ENCODE peak calls at places on chromosomes 4 and X, in ten cellular contexts. X is NCI-H2227 treated with DMSO at 0.1 percent for 48 hours; T is mesendoderm; P is substantia nigra; E is HFF-Myc; J is RCC 7860; G is neural progenitor cell; I is naive thymus-derived CD8-positive, alpha-beta T cell; N is activated naive CD4-positive, alpha-beta T cell treated with anti-CD3 and anti-CD28 coated beads for 36 hours; S is LoVo. M is an unnamed sample.

GRCh38 chr4:81207793-81208192 is 7.2 kb downstream of the PRKG2 start:
- DNase-seq in X (no peak), T (no peak), P (no peak), E (no peak), J (no peak), G (no peak), I (no peak), N (no peak), S (no peak), M (no peak)

GRCh38 chr4:144223654-144224053 is 83.1 kb upstream of the GYPA start:
- DNase-seq in X (no peak), T (no peak), P (no peak), E (no peak), J (no peak), G (no peak), I (no peak), N (no peak), S (no peak), M (no peak)

GRCh38 chrX:17374619-17375360 is at the start of gene NHS:
- DNase-seq in X (peak), T (peak), P (peak), E (no peak), J (peak), G (peak), I (no peak), N (peak), S (peak), M (no peak)

GRCh38 chr4:142379277-142380051 is 466.6 kb downstream of the INPP4B start:
- DNase-seq in X (no peak), T (peak), P (no peak), E (peak), J (peak), G (no peak), I (no peak), N (no peak), S (peak), M (no peak)

GRCh38 chr4:89056953-89057398 is at the start of gene FAM13A:
- DNase-seq in X (peak), T (peak), P (peak), E (peak), J (peak), G (peak), I (no peak), N (no peak), S (peak), M (no peak)

GRCh38 chr4:112517067-112517588 is 1.1 kb upstream of the NEUROG2 start:
- DNase-seq in X (no peak), T (peak), P (no peak), E (no peak), J (no peak), G (peak), I (no peak), N (peak), S (no peak), M (no peak)

GRCh38 chr4:23266401-23266800 is 573.7 kb downstream of the GBA3 start:
- DNase-seq in X (no peak), T (peak), P (no peak), E (no peak), J (no peak), G (peak), I (no peak), N (no peak), S (no peak), M (no peak)

GRCh38 chrX:65690057-65690855 is 22.8 kb downstream of the MSN start:
- DNase-seq in X (no peak), T (no peak), P (peak), E (no peak), J (peak), G (no peak), I (no peak), N (no peak), S (no peak), M (no peak)

GRCh38 chr4:169345207-169345788 is 74.5 kb upstream of the SH3RF1 start:
- DNase-seq in X (no peak), T (no peak), P (peak), E (peak), J (peak), G (no peak), I (no peak), N (no peak), S (peak), M (no peak)

GRCh38 chrX:97389761-97390192 is 506.1 kb downstream of the RPA4 start:
- DNase-seq in X (no peak), T (peak), P (no peak), E (peak), J (peak), G (no peak), I (no peak), N (no peak), S (no peak), M (no peak)

GRCh38 chrX:12819231-12819630 is 28.0 kb downstream of the PRPS2 start:
- DNase-seq in X (no peak), T (peak), P (no peak), E (no peak), J (no peak), G (no peak), I (no peak), N (no peak), S (no peak), M (no peak)

GRCh38 chrX:24876782-24877315 is 138.9 kb downstream of the ARX start:
- DNase-seq in X (peak), T (no peak), P (no peak), E (no peak), J (no peak), G (peak), I (no peak), N (no peak), S (no peak), M (no peak)

GRCh38 chr4:14218641-14219040 is 591.1 kb upstream of the BOD1L1 start:
- DNase-seq in X (no peak), T (no peak), P (peak), E (no peak), J (no peak), G (peak), I (no peak), N (no peak), S (no peak), M (no peak)

GRCh38 chr4:73844352-73844751 is 7.9 kb downstream of the CXCL6 start:
- DNase-seq in X (no peak), T (peak), P (no peak), E (no peak), J (peak), G (no peak), I (no peak), N (no peak), S (peak), M (no peak)

GRCh38 chr4:118034061-118034785 is at the start of gene NDST3:
- DNase-seq in X (peak), T (peak), P (peak), E (peak), J (peak), G (peak), I (no peak), N (peak), S (peak), M (no peak)

GRCh38 chr4:25032126-25032525 is 1.4 kb upstream of the LGI2 start:
- DNase-seq in X (no peak), T (no peak), P (no peak), E (no peak), J (no peak), G (no peak), I (no peak), N (no peak), S (no peak), M (no peak)

GRCh38 chr4:89492476-89493110 is 185.0 kb upstream of the GPRIN3 start:
- DNase-seq in X (no peak), T (no peak), P (no peak), E (no peak), J (no peak), G (no peak), I (no peak), N (no peak), S (peak), M (no peak)

GRCh38 chr4:147866532-147867271 is 134.8 kb downstream of the ARHGAP10 start:
- DNase-seq in X (peak), T (peak), P (peak), E (peak), J (peak), G (peak), I (peak), N (peak), S (peak), M (peak)

GRCh38 chr4:5553801-5554200 is 154.6 kb downstream of the EVC2 start:
- DNase-seq in X (no peak), T (no peak), P (no peak), E (no peak), J (no peak), G (no peak), I (no peak), N (no peak), S (no peak), M (no peak)

GRCh38 chrX:130144509-130144908 is 21.1 kb downstream of the AIFM1 start:
- DNase-seq in X (no peak), T (no peak), P (no peak), E (no peak), J (no peak), G (no peak), I (no peak), N (no peak), S (no peak), M (no peak)

GRCh38 chrX:106168107-106168506 is at the start of gene PWWP3B:
- DNase-seq in X (no peak), T (peak), P (peak), E (no peak), J (no peak), G (peak), I (no peak), N (no peak), S (no peak), M (no peak)

GRCh38 chr4:124710253-124710849 is 2.2 kb downstream of the ANKRD50 start:
- DNase-seq in X (no peak), T (peak), P (no peak), E (no peak), J (no peak), G (peak), I (no peak), N (no peak), S (no peak), M (no peak)

GRCh38 chr4:177108708-177109107 is 201.0 kb upstream of the NEIL3 start:
- DNase-seq in X (no peak), T (peak), P (no peak), E (no peak), J (no peak), G (peak), I (no peak), N (no peak), S (no peak), M (no peak)

GRCh38 chr4:38387348-38387747 is 276.7 kb upstream of the KLF3 start:
- DNase-seq in X (no peak), T (no peak), P (no peak), E (no peak), J (no peak), G (no peak), I (no peak), N (no peak), S (peak), M (no peak)

GRCh38 chr4:54169176-54169575 is 59.9 kb upstream of the PDGFRA start:
- DNase-seq in X (no peak), T (no peak), P (no peak), E (no peak), J (no peak), G (no peak), I (no peak), N (no peak), S (no peak), M (no peak)

GRCh38 chr4:850323-850945 is 24.5 kb upstream of the CPLX1 start:
- DNase-seq in X (no peak), T (no peak), P (no peak), E (no peak), J (no peak), G (no peak), I (no peak), N (no peak), S (no peak), M (no peak)

GRCh38 chrX:132615396-132616131 is 126.7 kb upstream of the MBNL3 start:
- DNase-seq in X (peak), T (peak), P (peak), E (no peak), J (no peak), G (peak), I (peak), N (peak), S (no peak), M (peak)

GRCh38 chr4:168618577-168619265 is 121.9 kb downstream of the PALLD start:
- DNase-seq in X (no peak), T (no peak), P (no peak), E (no peak), J (peak), G (no peak), I (no peak), N (no peak), S (peak), M (no peak)

GRCh38 chrX:22486326-22486725 is 213.6 kb downstream of the CBLL2 start:
- DNase-seq in X (peak), T (no peak), P (no peak), E (no peak), J (peak), G (no peak), I (no peak), N (no peak), S (no peak), M (no peak)

GRCh38 chr4:82138376-82138775 is 235.4 kb downstream of the HNRNPD start:
- DNase-seq in X (no peak), T (no peak), P (no peak), E (no peak), J (no peak), G (no peak), I (no peak), N (peak), S (no peak), M (no peak)

GRCh38 chrX:149060921-149061320 is 444.2 kb downstream of the IDS start:
- DNase-seq in X (no peak), T (no peak), P (no peak), E (no peak), J (no peak), G (no peak), I (no peak), N (no peak), S (no peak), M (no peak)

GRCh38 chr4:13910556-13910955 is 283.0 kb upstream of the BOD1L1 start:
- DNase-seq in X (no peak), T (no peak), P (no peak), E (no peak), J (no peak), G (no peak), I (no peak), N (no peak), S (no peak), M (no peak)

GRCh38 chrX:112857478-112857878 is 16.8 kb upstream of the AMOT start:
- DNase-seq in X (no peak), T (no peak), P (no peak), E (no peak), J (no peak), G (no peak), I (no peak), N (no peak), S (no peak), M (no peak)

GRCh38 chrX:154006965-154007364 is 12.7 kb downstream of the IRAK1 start:
- DNase-seq in X (no peak), T (no peak), P (no peak), E (no peak), J (no peak), G (no peak), I (no peak), N (no peak), S (no peak), M (no peak)

GRCh38 chr4:15238720-15239119 is 189.1 kb upstream of the C1QTNF7 start:
- DNase-seq in X (no peak), T (peak), P (no peak), E (no peak), J (peak), G (peak), I (no peak), N (peak), S (peak), M (no peak)

GRCh38 chrX:28988246-28988645 is 401.0 kb downstream of the IL1RAPL1 start:
- DNase-seq in X (no peak), T (peak), P (no peak), E (no peak), J (no peak), G (no peak), I (no peak), N (no peak), S (no peak), M (no peak)

GRCh38 chrX:24838624-24839023 is 144.9 kb downstream of the POLA1 start:
- DNase-seq in X (peak), T (peak), P (no peak), E (no peak), J (peak), G (peak), I (no peak), N (peak), S (peak), M (no peak)

GRCh38 chr4:3300198-3300671 is 7.4 kb downstream of the RGS12 start:
- DNase-seq in X (no peak), T (peak), P (no peak), E (no peak), J (no peak), G (no peak), I (no peak), N (no peak), S (no peak), M (no peak)